ENCODE peak calls at places on chromosomes 12 and 14, in ten cellular contexts. W, K, H, B, E, O, X, P, M and D are unnamed samples.

GRCh38 chr14:49218436-49219092 is 367.6 kb downstream of the RPS29 start:
- DNase-seq in K (no peak), H (no peak), M (no peak), B (no peak), O (no peak), E (no peak), X (no peak), P (no peak), W (no peak), D (no peak)

GRCh38 chr12:12333980-12334709 is 15.9 kb downstream of the MANSC1 start:
- DNase-seq in O (peak), K (peak), B (peak), E (peak), M (no peak), W (peak), X (peak), H (peak), P (peak), D (peak)

GRCh38 chr14:96519970-96520369 is 17.8 kb downstream of the PAPOLA start:
- DNase-seq in P (no peak), H (no peak), B (no peak), W (no peak), E (no peak), K (no peak), O (no peak), X (no peak), M (no peak), D (no peak)

GRCh38 chr12:69359531-69360347 is at the start of gene YEATS4:
- DNase-seq in E (peak), P (peak), K (peak), O (peak), M (peak), W (peak), X (peak), H (peak), B (peak), D (peak)

GRCh38 chr12:111454716-111455447 is 49.2 kb downstream of the SH2B3 start:
- DNase-seq in H (no peak), B (no peak), K (no peak), W (no peak), X (no peak), E (no peak), M (no peak), O (no peak), P (no peak), D (no peak)

GRCh38 chr14:61647704-61648103 is 47.6 kb upstream of the HIF1A start:
- DNase-seq in M (no peak), H (no peak), P (no peak), E (no peak), O (no peak), W (no peak), K (no peak), B (no peak), X (no peak), D (no peak)

GRCh38 chr14:92412912-92413311 is 89.9 kb downstream of the SLC24A4 start:
- DNase-seq in E (no peak), H (no peak), B (no peak), M (no peak), W (peak), X (no peak), O (no peak), P (no peak), K (no peak), D (no peak)

GRCh38 chr14:94042433-94043091 is 16.4 kb downstream of the OTUB2 start:
- DNase-seq in O (no peak), B (no peak), H (no peak), E (no peak), K (no peak), P (no peak), X (no peak), M (no peak), W (no peak), D (no peak)

GRCh38 chr14:32072701-32073100 is 4.4 kb upstream of the ARHGAP5 start:
- DNase-seq in O (no peak), X (no peak), B (no peak), P (no peak), K (no peak), E (no peak), M (no peak), W (no peak), H (no peak), D (no peak)

GRCh38 chr12:3172124-3173007 is 95.2 kb downstream of the TSPAN9 start:
- DNase-seq in E (no peak), P (no peak), K (no peak), O (no peak), H (no peak), X (peak), W (no peak), M (no peak), B (no peak), D (no peak)

GRCh38 chr12:40505327-40505726 is 186.9 kb upstream of the CNTN1 start:
- DNase-seq in E (no peak), W (no peak), O (no peak), X (no peak), M (no peak), B (no peak), H (no peak), P (no peak), K (no peak), D (no peak)

GRCh38 chr14:61218157-61218556 is 63.0 kb downstream of the TMEM30B start:
- DNase-seq in M (no peak), X (no peak), W (no peak), O (no peak), H (no peak), P (no peak), B (no peak), E (no peak), K (no peak), D (no peak)

GRCh38 chr12:14256555-14257169 is 108.8 kb upstream of the ATF7IP start:
- DNase-seq in K (peak), W (peak), M (peak), H (peak), B (peak), E (peak), O (peak), X (peak), P (peak), D (peak)

GRCh38 chr14:39621678-39622077 is 189.4 kb upstream of the FBXO33 start:
- DNase-seq in O (no peak), E (no peak), B (no peak), X (no peak), P (no peak), K (no peak), W (no peak), H (no peak), M (no peak), D (no peak)

GRCh38 chr12:120091371-120092090 is 25.0 kb downstream of the RAB35 start:
- DNase-seq in E (no peak), O (no peak), K (no peak), W (no peak), H (no peak), P (no peak), B (no peak), M (no peak), X (no peak), D (no peak)

GRCh38 chr12:18148961-18149360 is 59.0 kb upstream of the RERGL start:
- DNase-seq in H (no peak), W (no peak), K (no peak), P (no peak), X (no peak), B (no peak), E (no peak), M (no peak), O (no peak), D (no peak)

GRCh38 chr14:79279645-79280399 is 931.5 kb downstream of the DIO2 start:
- DNase-seq in B (no peak), K (peak), M (no peak), P (no peak), H (no peak), E (peak), O (no peak), W (no peak), X (peak), D (no peak)

GRCh38 chr12:27343255-27344000 is 10.8 kb downstream of the BMAL2 start:
- DNase-seq in W (peak), X (no peak), H (no peak), B (no peak), M (peak), E (no peak), P (no peak), O (no peak), K (peak), D (peak)

GRCh38 chr14:51182166-51182565 is 57.9 kb upstream of the TMX1 start:
- DNase-seq in W (peak), K (no peak), B (no peak), H (no peak), P (no peak), X (no peak), M (no peak), E (no peak), O (no peak), D (peak)

GRCh38 chr14:95190857-95191256 is 33.5 kb upstream of the DICER1 start:
- DNase-seq in W (no peak), P (no peak), M (no peak), E (no peak), B (no peak), H (no peak), X (no peak), O (no peak), K (no peak), D (no peak)